ENCODE peak calls at places on chromosomes 12 and 14, in five cellular contexts. S is K562, T is A549, G is GM12878, A is HepG2. J is an unnamed sample.

GRCh38 chr14:105495101-105495989 is 4.3 kb downstream of the TEDC1 start:
- DNase-seq in A (no peak), S (no peak), T (no peak), G (no peak), J (no peak)

GRCh38 chr12:68175566-68176033 is 16.1 kb upstream of the IFNG start:
- DNase-seq in G (peak), A (no peak), S (no peak), T (no peak), J (no peak)

GRCh38 chr12:38269897-38270296 is 46.7 kb upstream of the ALG10B start:
- DNase-seq in G (no peak), T (no peak), A (no peak), S (no peak), J (no peak)

GRCh38 chr14:64698899-64699298 is 5.3 kb upstream of the PLEKHG3 start:
- DNase-seq in T (peak), S (no peak), A (no peak), G (no peak), J (no peak)

GRCh38 chr12:30567082-30567481 is 128.6 kb downstream of the IPO8 start:
- DNase-seq in G (no peak), T (no peak), S (no peak), A (no peak), J (no peak)

GRCh38 chr14:96637521-96637920 is 135.3 kb downstream of the PAPOLA start:
- DNase-seq in T (no peak), S (no peak), G (no peak), A (no peak), J (no peak)

GRCh38 chr12:72829838-72830237 is 557.7 kb downstream of the TRHDE start:
- DNase-seq in S (no peak), G (no peak), T (no peak), A (no peak), J (no peak)

GRCh38 chr14:91286530-91286937 is 42.0 kb upstream of the GPR68 start:
- DNase-seq in A (peak), G (peak), T (peak), S (peak), J (peak)

GRCh38 chr12:47556631-47557030 is 149.2 kb downstream of the RPAP3 start:
- DNase-seq in A (no peak), S (no peak), T (no peak), G (no peak), J (no peak)

GRCh38 chr14:26394114-26394855 is 203.5 kb downstream of the NOVA1 start:
- DNase-seq in T (no peak), G (no peak), A (no peak), S (no peak), J (peak)

GRCh38 chr12:62562892-62563291 is 96.3 kb downstream of the MON2 start:
- DNase-seq in A (no peak), T (no peak), G (no peak), S (no peak), J (no peak)

GRCh38 chr12:86663691-86664090 is 407.5 kb upstream of the MGAT4C start:
- DNase-seq in S (no peak), A (no peak), T (no peak), G (no peak), J (no peak)

GRCh38 chr14:106790189-106791036 is 1264.0 kb downstream of the TMEM121 start:
- DNase-seq in G (no peak), S (peak), A (peak), T (peak), J (peak)

GRCh38 chr14:94175403-94176146 is 1.5 kb downstream of the PPP4R4 start:
- DNase-seq in A (no peak), S (no peak), G (no peak), T (no peak), J (no peak)

GRCh38 chr12:29895966-29896365 is 112.2 kb upstream of the TMTC1 start:
- DNase-seq in T (no peak), G (no peak), S (no peak), A (no peak), J (peak)

GRCh38 chr12:121520119-121520518 is 60.7 kb downstream of the KDM2B start:
- DNase-seq in T (no peak), A (no peak), S (no peak), G (no peak), J (no peak)

GRCh38 chr12:5989621-5990020 is 44.6 kb upstream of the ANO2 start:
- DNase-seq in S (no peak), A (no peak), T (no peak), G (no peak), J (no peak)

GRCh38 chr12:100234166-100234565 is 32.7 kb downstream of the DEPDC4 start:
- DNase-seq in A (no peak), S (no peak), T (no peak), G (no peak), J (peak)

GRCh38 chr14:97306133-97306784 is 509.1 kb downstream of the VRK1 start:
- DNase-seq in T (no peak), A (no peak), G (peak), S (no peak), J (no peak)

GRCh38 chr14:52286659-52287649 is 19.5 kb downstream of the PTGDR start:
- DNase-seq in S (no peak), G (no peak), A (no peak), T (no peak), J (no peak)

GRCh38 chr14:105476937-105477658 is 2.5 kb downstream of the CRIP2 start:
- DNase-seq in G (no peak), S (no peak), T (no peak), A (no peak), J (no peak)

GRCh38 chr12:27542628-27543027 is 18.6 kb downstream of the PPFIBP1 start:
- DNase-seq in A (no peak), S (no peak), T (peak), G (no peak), J (no peak)

GRCh38 chr12:5262450-5262849 is 169.5 kb upstream of the NTF3 start:
- DNase-seq in G (no peak), T (no peak), S (no peak), A (no peak), J (no peak)

GRCh38 chr12:67813509-67813908 is 165.0 kb downstream of the DYRK2 start:
- DNase-seq in A (no peak), T (no peak), S (no peak), G (no peak), J (no peak)

GRCh38 chr14:64421166-64421565 is 33.0 kb downstream of the MTHFD1 start:
- DNase-seq in S (no peak), A (no peak), G (no peak), T (peak), J (no peak)

GRCh38 chr14:71933026-71933587 is 878 bp downstream of the RGS6 start:
- DNase-seq in T (no peak), S (no peak), G (no peak), A (no peak), J (peak)

GRCh38 chr12:4434721-4435425 is 10.7 kb downstream of the FGF6 start:
- DNase-seq in G (no peak), T (no peak), A (no peak), S (no peak), J (no peak)

GRCh38 chr14:80456200-80456599 is 244.9 kb upstream of the DIO2 start:
- DNase-seq in S (no peak), G (no peak), T (no peak), A (no peak), J (no peak)

GRCh38 chr12:120972870-120973543 is 5.3 kb upstream of the HNF1A start:
- DNase-seq in T (no peak), S (no peak), G (no peak), A (peak), J (peak)

GRCh38 chr12:42568952-42569916 is 20.3 kb downstream of the PRICKLE1 start:
- DNase-seq in A (peak), S (no peak), T (peak), G (peak), J (peak)

GRCh38 chr14:96268426-96269358 is 12.7 kb downstream of the BDKRB1 start:
- DNase-seq in A (no peak), G (no peak), S (no peak), T (peak), J (no peak)

GRCh38 chr14:89926709-89927108 is 27.8 kb downstream of the EFCAB11 start:
- DNase-seq in S (no peak), T (no peak), G (no peak), A (peak), J (no peak)

GRCh38 chr12:47442310-47442709 is 263.5 kb downstream of the RPAP3 start:
- DNase-seq in T (peak), S (no peak), G (no peak), A (no peak), J (no peak)

DNA sequence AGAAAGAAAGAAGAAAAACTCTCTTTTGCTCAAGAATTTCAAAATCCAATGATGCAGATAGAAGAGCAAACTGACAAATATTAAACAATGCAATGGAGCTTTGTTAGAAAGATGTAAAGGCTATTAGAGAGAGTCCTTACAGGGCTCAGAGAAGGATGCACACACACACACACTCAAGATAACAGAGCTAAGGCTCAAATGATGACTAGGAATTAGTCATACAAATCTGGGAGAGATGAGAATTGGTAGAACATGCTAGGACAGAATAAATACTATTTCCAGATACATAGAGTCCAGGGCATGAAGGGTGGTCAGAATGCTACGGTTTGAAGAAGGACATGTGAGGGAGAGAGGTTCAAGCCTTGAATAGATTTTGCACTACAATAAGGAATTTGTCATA is 650.1 kb upstream of the MDGA2 start:
- DNase-seq in S (no peak), A (no peak), T (no peak), G (no peak), J (no peak)
- TF ChIP-seq JUNB in S (no peak), A (no peak), T (no peak), G (no peak), J (no peak)

DNA sequence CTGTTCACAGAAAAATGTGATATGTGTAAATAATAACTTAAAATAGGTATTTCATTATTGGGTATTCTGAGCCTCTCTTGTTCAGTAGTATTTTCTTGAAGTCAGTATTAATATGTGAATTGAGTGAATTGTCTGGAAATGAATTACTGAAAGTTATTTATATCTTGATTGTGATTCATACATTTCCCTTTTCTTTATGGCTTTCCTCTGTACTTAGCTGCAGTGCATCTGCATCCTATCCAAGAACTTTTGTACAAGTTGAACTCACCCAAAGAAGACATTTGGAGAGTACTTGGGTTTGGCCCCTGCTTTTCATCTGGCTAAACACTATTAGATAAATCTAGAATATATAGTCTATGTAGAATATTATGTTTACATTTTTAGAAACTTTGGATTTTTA is 326.0 kb downstream of the RAD51B start:
- DNase-seq in A (no peak), T (no peak), G (no peak), S (no peak), J (no peak)
- H3K27ac ChIP-seq in A (no peak), T (peak), G (no peak), S (no peak), J (no peak)

DNA sequence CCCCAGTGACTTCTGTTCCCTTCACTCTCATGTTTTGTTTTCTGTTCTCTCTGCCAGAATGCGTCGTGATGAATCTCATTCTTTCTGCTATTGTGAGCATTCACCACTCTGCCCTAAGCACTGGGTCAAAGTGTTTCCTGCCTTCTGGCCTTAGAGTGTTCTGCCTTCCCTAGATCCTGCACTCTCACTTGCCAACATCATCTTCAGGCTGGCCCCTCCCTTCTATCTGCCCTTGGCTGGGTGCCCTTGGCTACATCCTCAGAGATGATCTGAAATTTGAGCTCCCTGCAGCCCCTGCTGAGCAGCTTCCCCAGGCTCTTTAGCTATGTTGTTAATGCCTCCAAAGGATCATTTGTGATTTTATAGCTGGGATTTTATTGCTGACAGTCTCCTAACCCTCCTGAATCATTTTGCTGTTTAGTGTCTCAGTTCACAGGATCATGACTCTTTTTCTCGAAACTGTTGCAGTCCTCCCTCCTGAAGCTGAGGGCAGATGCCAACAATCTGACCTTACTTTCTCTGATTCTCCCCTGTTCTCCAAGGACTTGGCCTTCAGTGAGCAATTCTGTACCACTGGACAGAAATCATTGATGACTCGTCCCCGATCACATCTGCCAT is 4.5 kb downstream of the DHRS2 start:
- DNase-seq in A (peak), S (no peak), T (no peak), G (no peak), J (peak)
- TF ChIP-seq JUNB in A (no peak), S (no peak), T (no peak), G (no peak), J (no peak)

GRCh38 chr12:109951751-109952150 is 44.4 kb downstream of the GIT2 start:
- DNase-seq in A (no peak), G (no peak), S (no peak), T (no peak), J (no peak)
- H3K27ac ChIP-seq in A (no peak), G (no peak), S (no peak), T (no peak), J (no peak)

DNA sequence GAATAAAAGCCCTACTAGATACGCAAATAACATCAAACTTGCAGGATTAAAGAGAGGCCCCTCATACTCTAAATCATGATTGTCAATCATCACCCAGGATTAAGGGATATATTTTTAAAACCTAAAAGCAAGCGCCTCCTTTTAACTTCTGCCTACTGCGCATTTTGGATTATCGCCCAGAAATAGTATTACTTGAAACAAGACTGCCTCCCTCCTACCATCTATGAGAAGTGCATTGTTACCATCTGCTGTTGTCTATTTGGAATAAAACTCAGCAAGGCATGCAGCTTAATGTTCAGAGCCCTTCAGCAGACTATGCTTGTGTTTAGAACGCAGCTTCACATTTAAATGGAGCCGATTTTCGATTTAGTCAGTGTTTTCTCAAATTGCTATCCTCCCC is 79.6 kb downstream of the EXOC5 start:
- DNase-seq in G (no peak), S (no peak), T (peak), A (peak), J (peak)
- TF ChIP-seq JUNB in G (no peak), S (no peak), T (no peak), A (no peak), J (no peak)

DNA sequence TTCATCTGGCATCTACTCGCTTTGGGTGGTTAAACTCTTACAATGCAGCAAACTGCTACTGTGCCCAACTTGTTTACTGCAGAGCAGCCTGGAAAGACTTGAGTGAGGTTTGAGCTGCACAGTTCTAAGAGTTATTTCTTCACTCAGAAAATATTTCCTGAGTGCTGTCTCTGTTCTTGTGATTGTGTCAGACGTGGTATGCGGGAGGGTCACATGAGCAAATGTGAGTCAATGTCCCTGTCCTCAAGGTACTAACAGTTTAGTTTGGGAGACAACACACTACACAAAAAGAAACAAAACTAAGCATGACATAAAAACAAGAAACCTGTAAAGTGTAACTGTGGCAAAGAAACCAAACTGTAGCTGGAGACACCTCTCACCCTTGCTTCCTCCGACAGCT is 32.4 kb downstream of the FLVCR2 start:
- DNase-seq in G (no peak), S (no peak), T (no peak), A (no peak), J (no peak)
- H3K27ac ChIP-seq in G (no peak), S (no peak), T (no peak), A (no peak), J (no peak)

J was measured in GM23338.